ENCODE peak calls at places on chromosomes 12 and 14, in six cellular contexts. One of them, this sample, is unnamed.

GRCh38 chr14:90239139-90239538 is 17.2 kb upstream of the PSMC1 start:
- DNase-seq in HCT116: peak
- DNase-seq in hepatocyte: no peak
- DNase-seq in IMR-90: no peak
- DNase-seq in keratinocyte: no peak
- DNase-seq in H1: no peak
- DNase-seq in this sample: peak

GRCh38 chr12:88570103-88570502 is 10.2 kb downstream of the KITLG start:
- DNase-seq in H1: no peak
- DNase-seq in IMR-90: peak
- DNase-seq in HCT116: no peak
- DNase-seq in hepatocyte: no peak
- DNase-seq in keratinocyte: no peak
- DNase-seq in this sample: no peak

GRCh38 chr12:106976013-106976658 is 10.8 kb downstream of the MTERF2 start:
- DNase-seq in IMR-90: peak
- DNase-seq in H1: no peak
- DNase-seq in keratinocyte: no peak
- DNase-seq in HCT116: no peak
- DNase-seq in hepatocyte: peak
- DNase-seq in this sample: no peak

GRCh38 chr12:74537126-74537706 is 419 bp upstream of the ATXN7L3B start:
- DNase-seq in H1: no peak
- DNase-seq in keratinocyte: no peak
- DNase-seq in HCT116: peak
- DNase-seq in hepatocyte: peak
- DNase-seq in IMR-90: peak
- DNase-seq in this sample: peak

GRCh38 chr12:81078469-81079196 is 754 bp downstream of the ACSS3 start:
- DNase-seq in keratinocyte: no peak
- DNase-seq in HCT116: no peak
- DNase-seq in IMR-90: peak
- DNase-seq in hepatocyte: peak
- DNase-seq in H1: no peak
- DNase-seq in this sample: peak

GRCh38 chr12:57215668-57216013 is 953 bp upstream of the NXPH4 start:
- DNase-seq in IMR-90: peak
- DNase-seq in hepatocyte: no peak
- DNase-seq in H1: no peak
- DNase-seq in HCT116: no peak
- DNase-seq in keratinocyte: no peak
- DNase-seq in this sample: no peak

GRCh38 chr12:23767834-23768233 is 181.6 kb downstream of the SOX5 start:
- DNase-seq in hepatocyte: no peak
- DNase-seq in HCT116: no peak
- DNase-seq in keratinocyte: no peak
- DNase-seq in H1: no peak
- DNase-seq in IMR-90: peak
- DNase-seq in this sample: no peak

GRCh38 chr14:83463500-83464098 is 1929.9 kb upstream of the SEL1L start:
- DNase-seq in keratinocyte: peak
- DNase-seq in IMR-90: peak
- DNase-seq in hepatocyte: peak
- DNase-seq in H1: peak
- DNase-seq in HCT116: no peak
- DNase-seq in this sample: peak

DNA sequence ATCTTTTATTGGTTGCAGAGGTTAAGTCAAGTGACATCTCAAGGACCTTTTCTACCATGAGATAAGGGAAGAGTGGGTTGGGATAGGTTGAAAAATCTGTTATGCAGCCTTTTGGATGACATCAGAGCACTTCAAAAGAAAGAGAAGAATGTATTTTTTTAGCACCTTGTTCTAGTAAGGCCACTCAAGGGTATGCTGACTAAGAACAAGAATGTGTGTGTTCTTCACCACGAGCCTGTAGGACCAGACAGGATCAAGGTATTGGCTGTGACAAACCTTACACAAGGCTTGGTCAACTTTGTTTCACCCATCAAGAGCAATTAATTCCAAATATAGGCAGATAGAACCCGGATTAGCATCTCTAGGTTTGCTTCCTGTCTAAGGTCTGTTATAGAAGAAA is 142.5 kb downstream of the SAMD4A start:
- DNase-seq in H1: no peak
- DNase-seq in HCT116: no peak
- DNase-seq in keratinocyte: no peak
- DNase-seq in hepatocyte: no peak
- DNase-seq in IMR-90: no peak
- DNase-seq in this sample: no peak
- H3K4me2 ChIP-seq in H1: no peak
- H3K4me2 ChIP-seq in HCT116: no peak
- H3K4me2 ChIP-seq in keratinocyte: no peak
- H3K4me2 ChIP-seq in hepatocyte: no peak
- H3K4me2 ChIP-seq in IMR-90: no peak
- H3K4me2 ChIP-seq in this sample: no peak

DNA sequence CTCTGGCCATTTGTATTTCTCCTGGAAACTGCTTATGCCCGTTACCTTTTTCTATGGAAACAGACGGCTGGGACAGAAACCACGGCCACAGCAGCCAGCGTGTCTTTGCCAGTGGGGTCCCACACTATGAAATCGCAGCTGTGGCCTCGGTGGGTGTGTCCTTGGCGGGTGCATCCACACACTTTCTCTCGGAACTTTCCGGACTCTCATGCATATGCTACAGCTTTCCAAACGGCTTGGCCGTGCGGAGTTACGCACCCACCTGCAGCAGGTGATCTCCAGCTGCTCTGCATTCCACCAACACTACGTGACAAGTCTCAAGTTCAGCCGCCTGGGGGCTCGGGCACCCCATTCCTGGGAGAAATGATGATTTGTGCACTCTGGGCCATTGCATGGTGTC is 1.3 kb upstream of the BTBD6 start:
- DNase-seq in keratinocyte: no peak
- DNase-seq in HCT116: no peak
- DNase-seq in hepatocyte: no peak
- DNase-seq in IMR-90: no peak
- DNase-seq in H1: no peak
- DNase-seq in this sample: no peak
- H3K4me2 ChIP-seq in keratinocyte: no peak
- H3K4me2 ChIP-seq in HCT116: no peak
- H3K4me2 ChIP-seq in hepatocyte: no peak
- H3K4me2 ChIP-seq in IMR-90: no peak
- H3K4me2 ChIP-seq in H1: no peak
- H3K4me2 ChIP-seq in this sample: no peak

DNA sequence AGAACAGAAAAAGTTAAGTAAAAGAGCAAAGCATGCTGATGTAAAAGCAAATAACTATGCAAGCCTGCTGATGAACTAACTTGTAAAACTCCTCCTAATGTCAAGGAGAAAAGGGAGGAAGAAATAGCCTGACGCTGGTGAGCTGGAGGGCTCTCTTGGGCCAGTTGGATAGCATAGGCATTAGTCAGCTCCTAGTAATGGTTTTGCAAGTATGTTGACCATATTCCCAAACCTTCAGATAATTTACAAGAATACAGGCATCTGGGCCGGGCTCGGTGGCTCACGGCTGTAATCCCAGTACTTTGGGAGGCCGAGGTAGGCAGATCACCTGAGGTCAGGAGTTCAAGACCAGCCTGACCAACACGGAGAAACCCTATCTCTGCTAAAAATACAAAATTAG is 871.4 kb downstream of the C12orf50 start:
- DNase-seq in H1: peak
- DNase-seq in keratinocyte: no peak
- DNase-seq in HCT116: no peak
- DNase-seq in hepatocyte: peak
- DNase-seq in IMR-90: peak
- DNase-seq in this sample: no peak
- H3K4me2 ChIP-seq in H1: no peak
- H3K4me2 ChIP-seq in keratinocyte: no peak
- H3K4me2 ChIP-seq in HCT116: peak
- H3K4me2 ChIP-seq in hepatocyte: no peak
- H3K4me2 ChIP-seq in IMR-90: no peak
- H3K4me2 ChIP-seq in this sample: no peak

DNA sequence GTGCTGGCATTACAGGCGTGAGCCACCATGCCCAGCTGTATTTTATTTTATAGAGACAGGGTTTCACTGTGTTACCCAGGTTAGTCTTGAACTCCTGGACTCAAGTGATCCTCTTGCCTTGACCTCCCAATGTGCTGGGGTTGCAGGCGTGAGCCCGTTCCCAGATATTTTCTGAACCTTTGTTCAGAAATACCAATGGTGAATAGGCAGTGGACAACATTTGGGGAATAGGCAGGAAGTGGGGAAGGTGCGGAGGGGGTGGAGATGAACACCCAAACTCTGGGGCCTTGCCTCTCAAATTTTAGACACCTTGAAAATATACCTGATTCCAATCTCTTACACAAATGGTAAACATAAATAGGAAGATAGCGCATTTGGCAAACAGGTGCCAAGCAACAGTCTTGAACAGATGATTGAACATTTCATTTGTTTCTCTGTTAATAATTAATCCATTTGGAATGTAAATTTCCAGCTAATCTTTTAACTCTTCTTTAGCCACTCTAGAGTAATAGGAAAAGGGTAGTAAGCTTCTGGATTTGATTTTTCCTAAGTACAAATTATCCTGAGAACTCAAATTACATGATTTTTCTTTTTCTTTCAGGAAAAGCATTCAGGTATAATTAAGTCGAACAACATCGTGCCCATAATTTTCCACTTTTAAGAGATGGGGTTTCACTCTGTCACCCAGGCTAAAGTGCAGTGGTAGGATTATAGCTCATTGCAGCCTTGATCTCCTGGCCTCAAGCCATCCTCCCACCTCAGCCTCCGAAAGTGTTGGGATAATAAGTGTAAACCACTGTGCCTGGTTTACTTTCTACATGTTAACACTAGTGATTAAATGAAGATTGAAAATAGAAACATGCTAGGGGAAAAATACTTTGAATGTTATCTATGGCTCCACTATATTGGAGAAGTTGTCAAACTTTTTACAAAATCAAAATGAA is 22.9 kb upstream of the RNF34 start:
- DNase-seq in H1: no peak
- DNase-seq in keratinocyte: no peak
- DNase-seq in HCT116: no peak
- DNase-seq in IMR-90: no peak
- DNase-seq in hepatocyte: no peak
- DNase-seq in this sample: no peak
- H3K4me2 ChIP-seq in H1: no peak
- H3K4me2 ChIP-seq in keratinocyte: no peak
- H3K4me2 ChIP-seq in HCT116: no peak
- H3K4me2 ChIP-seq in IMR-90: no peak
- H3K4me2 ChIP-seq in hepatocyte: peak
- H3K4me2 ChIP-seq in this sample: no peak

DNA sequence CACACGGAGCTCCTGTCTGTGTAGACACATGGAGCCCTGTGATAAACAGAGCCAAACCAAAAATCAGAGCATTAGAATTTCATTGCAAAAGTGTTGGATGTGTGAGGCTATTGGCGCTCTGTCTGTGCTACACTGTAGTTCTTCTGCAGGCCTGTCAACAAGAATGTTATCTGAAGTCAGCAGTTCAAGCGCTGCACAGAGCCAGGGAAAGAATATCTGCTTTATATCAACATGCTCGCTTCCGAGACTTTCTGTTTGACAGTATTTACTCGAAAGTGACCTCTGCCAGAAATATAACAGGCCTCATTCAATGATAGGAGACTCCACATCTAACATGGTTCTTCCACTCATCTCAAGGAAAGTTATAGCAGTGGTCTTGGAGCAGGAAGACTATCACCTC is 118.3 kb downstream of the CCER1 start:
- DNase-seq in IMR-90: no peak
- DNase-seq in H1: no peak
- DNase-seq in keratinocyte: no peak
- DNase-seq in hepatocyte: peak
- DNase-seq in HCT116: no peak
- DNase-seq in this sample: no peak
- H3K4me2 ChIP-seq in IMR-90: no peak
- H3K4me2 ChIP-seq in H1: no peak
- H3K4me2 ChIP-seq in keratinocyte: no peak
- H3K4me2 ChIP-seq in hepatocyte: no peak
- H3K4me2 ChIP-seq in HCT116: no peak
- H3K4me2 ChIP-seq in this sample: no peak

GRCh38 chr12:53078425-53079225 is 565 bp downstream of the SPRYD3 start:
- DNase-seq in HCT116: no peak
- DNase-seq in IMR-90: peak
- DNase-seq in hepatocyte: no peak
- DNase-seq in keratinocyte: no peak
- DNase-seq in H1: no peak
- DNase-seq in this sample: no peak
- H3K4me2 ChIP-seq in HCT116: peak
- H3K4me2 ChIP-seq in IMR-90: peak
- H3K4me2 ChIP-seq in hepatocyte: peak
- H3K4me2 ChIP-seq in keratinocyte: peak
- H3K4me2 ChIP-seq in H1: peak
- H3K4me2 ChIP-seq in this sample: peak

DNA sequence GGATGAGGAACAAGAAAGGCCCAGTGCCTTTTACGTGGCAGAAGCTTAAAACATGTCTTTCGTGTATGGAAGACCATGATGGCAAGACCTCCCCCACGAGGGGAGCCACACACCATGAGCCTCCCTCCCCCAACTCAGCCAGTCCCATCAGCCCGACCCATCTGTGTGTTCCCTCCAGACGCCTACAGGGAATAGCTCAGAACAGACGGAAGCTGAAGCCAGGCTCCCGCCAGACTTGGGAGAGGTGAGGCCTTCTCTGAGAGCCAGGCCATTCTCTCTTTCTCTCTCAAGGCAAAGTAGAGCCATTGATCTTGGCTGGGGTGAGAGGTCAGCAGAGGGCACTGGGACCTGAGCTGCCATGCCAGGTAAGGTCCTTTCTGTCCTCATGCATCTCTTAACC is 9.5 kb downstream of the REM2 start:
- DNase-seq in H1: no peak
- DNase-seq in IMR-90: no peak
- DNase-seq in HCT116: no peak
- DNase-seq in keratinocyte: no peak
- DNase-seq in hepatocyte: no peak
- DNase-seq in this sample: no peak
- H3K4me2 ChIP-seq in H1: no peak
- H3K4me2 ChIP-seq in IMR-90: no peak
- H3K4me2 ChIP-seq in HCT116: no peak
- H3K4me2 ChIP-seq in keratinocyte: no peak
- H3K4me2 ChIP-seq in hepatocyte: no peak
- H3K4me2 ChIP-seq in this sample: no peak

GRCh38 chr14:99753225-99754140 is 39.7 kb upstream of the EML1 start:
- DNase-seq in H1: no peak
- DNase-seq in HCT116: no peak
- DNase-seq in keratinocyte: no peak
- DNase-seq in hepatocyte: no peak
- DNase-seq in IMR-90: no peak
- DNase-seq in this sample: peak
- H3K4me2 ChIP-seq in H1: peak
- H3K4me2 ChIP-seq in HCT116: peak
- H3K4me2 ChIP-seq in keratinocyte: no peak
- H3K4me2 ChIP-seq in hepatocyte: no peak
- H3K4me2 ChIP-seq in IMR-90: no peak
- H3K4me2 ChIP-seq in this sample: peak